ENCODE peak calls at places on chromosomes 12 and 14, in eight cellular contexts. Y is cardiac fibroblast; Q is Panc1; I is Peyer's patch; P is fibroblast of lung; T is psoas muscle; D is CD8-positive, alpha-beta T cell; G is mammary epithelial cell. U is an unnamed sample.

GRCh38 chr12:67854351-67854750 is 134.9 kb upstream of the IFNG-AS1 start:
- DNase-seq in Y (no peak), Q (no peak), I (no peak), P (no peak), T (no peak), D (no peak), G (no peak), U (no peak)

GRCh38 chr14:105059917-105060565 is 5.2 kb downstream of the GPR132 start:
- DNase-seq in Y (no peak), Q (no peak), I (no peak), P (no peak), T (no peak), D (no peak), G (no peak), U (no peak)

GRCh38 chr14:75724414-75725204 is 63.6 kb downstream of the TTLL5 start:
- DNase-seq in Y (no peak), Q (no peak), I (no peak), P (no peak), T (peak), D (no peak), G (no peak), U (peak)

GRCh38 chr12:77814361-77814760 is 16.3 kb upstream of the NAV3 start:
- DNase-seq in Y (no peak), Q (no peak), I (no peak), P (no peak), T (no peak), D (no peak), G (no peak), U (no peak)

GRCh38 chr12:3752096-3752709 is 706 bp downstream of the CRACR2A start:
- DNase-seq in Y (peak), Q (no peak), I (peak), P (peak), T (peak), D (peak), G (no peak), U (peak)

GRCh38 chr12:110906088-110906487 is 14.3 kb downstream of the MYL2 start:
- DNase-seq in Y (no peak), Q (no peak), I (no peak), P (no peak), T (no peak), D (no peak), G (no peak), U (no peak)

GRCh38 chr14:33617154-33617553 is 333.7 kb downstream of the EGLN3 start:
- DNase-seq in Y (peak), Q (no peak), I (no peak), P (peak), T (no peak), D (no peak), G (peak), U (peak)

GRCh38 chr14:71358209-71358931 is 451.1 kb downstream of the PCNX1 start:
- DNase-seq in Y (no peak), Q (no peak), I (no peak), P (peak), T (no peak), D (no peak), G (no peak), U (no peak)

GRCh38 chr12:111322336-111323250 is 46.3 kb downstream of the PHETA1 start:
- DNase-seq in Y (peak), Q (no peak), I (no peak), P (no peak), T (peak), D (no peak), G (no peak), U (no peak)

GRCh38 chr12:24198936-24199644 is 249.6 kb upstream of the SOX5 start:
- DNase-seq in Y (no peak), Q (no peak), I (no peak), P (no peak), T (no peak), D (no peak), G (no peak), U (peak)

GRCh38 chr12:130481392-130481879 is 143.7 kb downstream of the PIWIL1 start:
- DNase-seq in Y (no peak), Q (no peak), I (no peak), P (no peak), T (no peak), D (no peak), G (no peak), U (no peak)

GRCh38 chr14:102922490-102923200 is at the start of gene AMN:
- DNase-seq in Y (peak), Q (no peak), I (peak), P (no peak), T (no peak), D (no peak), G (no peak), U (no peak)

GRCh38 chr14:91515979-91516378 is 5.9 kb upstream of the PPP4R3A start:
- DNase-seq in Y (no peak), Q (no peak), I (no peak), P (no peak), T (no peak), D (no peak), G (no peak), U (no peak)

GRCh38 chr12:6735448-6736191 is 11.8 kb downstream of the COPS7A start:
- DNase-seq in Y (peak), Q (peak), I (peak), P (peak), T (peak), D (peak), G (peak), U (peak)

GRCh38 chr14:82755923-82756322 is 1222.3 kb upstream of the SEL1L start:
- DNase-seq in Y (no peak), Q (no peak), I (no peak), P (peak), T (no peak), D (no peak), G (no peak), U (no peak)

GRCh38 chr12:54321363-54321762 is 3.6 kb upstream of the COPZ1 start:
- DNase-seq in Y (no peak), Q (no peak), I (no peak), P (no peak), T (no peak), D (no peak), G (no peak), U (no peak)

GRCh38 chr12:3000548-3001275 is 41.5 kb downstream of the TEAD4 start:
- DNase-seq in Y (no peak), Q (no peak), I (no peak), P (no peak), T (no peak), D (no peak), G (no peak), U (no peak)

GRCh38 chr14:50971122-50971781 is 27.0 kb upstream of the PYGL start:
- DNase-seq in Y (no peak), Q (no peak), I (no peak), P (no peak), T (no peak), D (no peak), G (no peak), U (no peak)

GRCh38 chr12:70091021-70091521 is 152.2 kb upstream of the CNOT2 start:
- DNase-seq in Y (no peak), Q (no peak), I (no peak), P (no peak), T (no peak), D (no peak), G (no peak), U (no peak)

GRCh38 chr12:7872565-7873304 is at the start of gene SLC2A14:
- DNase-seq in Y (no peak), Q (no peak), I (no peak), P (no peak), T (no peak), D (no peak), G (no peak), U (no peak)

GRCh38 chr14:100840751-100841444 is 15.0 kb downstream of the MEG3 start:
- DNase-seq in Y (no peak), Q (no peak), I (no peak), P (no peak), T (no peak), D (no peak), G (no peak), U (no peak)

GRCh38 chr12:104600790-104601739 is 144.3 kb downstream of the CHST11 start:
- DNase-seq in Y (peak), Q (no peak), I (no peak), P (peak), T (no peak), D (no peak), G (no peak), U (peak)

GRCh38 chr12:98821232-98821631 is 176.1 kb downstream of the APAF1 start:
- DNase-seq in Y (no peak), Q (no peak), I (no peak), P (no peak), T (no peak), D (no peak), G (no peak), U (no peak)

GRCh38 chr14:78157855-78158436 is 12.2 kb upstream of the NRXN3 start:
- DNase-seq in Y (peak), Q (no peak), I (no peak), P (no peak), T (no peak), D (no peak), G (no peak), U (peak)

GRCh38 chr12:67039995-67040860 is 228.9 kb upstream of the CAND1 start:
- DNase-seq in Y (no peak), Q (no peak), I (no peak), P (no peak), T (no peak), D (no peak), G (no peak), U (no peak)

GRCh38 chr14:101402936-101403660 is 158.2 kb upstream of the DIO3 start:
- DNase-seq in Y (peak), Q (no peak), I (no peak), P (peak), T (no peak), D (no peak), G (no peak), U (peak)

GRCh38 chr12:1912580-1913376 is 5.7 kb downstream of the CACNA2D4 start:
- DNase-seq in Y (no peak), Q (no peak), I (no peak), P (no peak), T (no peak), D (no peak), G (no peak), U (no peak)

GRCh38 chr14:80996049-80996901 is 40.9 kb downstream of the TSHR start:
- DNase-seq in Y (peak), Q (peak), I (peak), P (peak), T (no peak), D (peak), G (peak), U (peak)

GRCh38 chr14:89473979-89474378 is 56.9 kb upstream of the FOXN3 start:
- DNase-seq in Y (no peak), Q (no peak), I (no peak), P (peak), T (no peak), D (no peak), G (no peak), U (peak)

GRCh38 chr14:67435603-67436002 is 23.6 kb upstream of the PLEK2 start:
- DNase-seq in Y (no peak), Q (no peak), I (no peak), P (no peak), T (no peak), D (no peak), G (no peak), U (no peak)

GRCh38 chr12:41521872-41522379 is 333.8 kb downstream of the PDZRN4 start:
- DNase-seq in Y (peak), Q (peak), I (no peak), P (peak), T (no peak), D (no peak), G (peak), U (peak)

GRCh38 chr12:104750061-104750460 is 208.0 kb downstream of the SLC41A2 start:
- DNase-seq in Y (peak), Q (no peak), I (peak), P (peak), T (no peak), D (no peak), G (no peak), U (peak)

GRCh38 chr14:94179244-94179643 is 5.1 kb downstream of the PPP4R4 start:
- DNase-seq in Y (no peak), Q (no peak), I (no peak), P (no peak), T (no peak), D (no peak), G (no peak), U (no peak)

GRCh38 chr12:78192979-78193378 is 362.3 kb downstream of the NAV3 start:
- DNase-seq in Y (peak), Q (no peak), I (no peak), P (peak), T (no peak), D (no peak), G (no peak), U (peak)

DNA sequence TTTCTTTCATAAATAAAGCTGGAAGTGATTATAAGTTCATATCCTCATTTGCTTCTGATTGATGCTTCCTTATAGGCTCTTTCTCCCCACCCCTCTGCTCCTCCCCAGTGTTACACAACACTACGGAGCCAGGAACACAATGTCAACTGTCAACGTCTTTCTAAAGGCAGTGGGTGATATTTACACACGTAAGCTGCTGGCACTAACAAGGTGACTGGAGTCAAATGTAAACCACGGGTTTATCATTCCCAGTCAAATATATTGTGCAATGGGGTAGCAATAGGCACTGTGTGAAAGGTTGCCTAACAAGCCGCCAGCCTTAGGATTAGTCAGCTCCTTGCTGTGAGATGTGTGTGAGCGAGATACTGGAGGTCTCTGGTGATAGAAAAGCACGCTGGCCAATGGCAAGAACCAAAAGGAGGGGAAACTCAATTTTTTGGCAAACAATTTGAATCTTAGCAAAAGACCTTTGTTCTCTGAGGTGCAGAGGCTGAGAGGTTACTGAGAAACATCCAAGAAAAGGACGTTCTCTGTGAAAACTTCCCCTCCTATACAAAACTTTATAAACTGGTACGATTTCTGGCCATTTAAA is 22.1 kb upstream of the HECTD1 start:
- DNase-seq in Y (peak), Q (peak), I (peak), P (peak), T (peak), D (no peak), G (peak), U (peak)
- H3K4me3 ChIP-seq in Y (no peak), Q (peak), I (no peak), P (no peak), T (peak), D (no peak), G (no peak), U (peak)

DNA sequence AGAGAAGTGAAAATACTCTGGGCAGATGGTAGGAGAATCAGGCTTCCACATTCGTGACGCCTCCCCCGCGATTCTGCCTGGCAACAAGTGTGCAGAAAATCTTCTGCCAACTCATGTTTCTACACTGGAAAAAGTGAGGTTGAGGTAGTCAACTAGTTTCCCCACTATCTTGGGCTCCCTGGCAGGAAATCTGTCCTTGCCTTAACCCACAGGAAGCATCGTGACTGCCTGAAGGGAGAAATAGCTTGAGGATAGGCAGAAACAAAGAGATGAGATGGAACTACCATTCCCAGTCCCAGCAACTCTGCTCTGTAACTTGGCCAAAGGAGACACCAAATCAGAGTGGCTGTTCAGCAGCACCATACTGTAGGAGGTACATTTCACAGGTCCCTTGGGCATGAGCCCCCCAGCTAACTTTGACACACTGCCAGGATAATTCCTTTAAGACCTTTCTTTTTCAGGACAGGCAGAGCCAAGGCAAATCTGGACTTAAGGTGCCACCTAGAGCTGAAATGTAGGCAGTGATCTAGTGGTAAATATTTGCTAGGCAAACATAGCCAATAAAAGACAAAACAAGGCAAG is 205.0 kb downstream of the PTPRO start:
- DNase-seq in Y (peak), Q (no peak), I (no peak), P (peak), T (peak), D (no peak), G (peak), U (no peak)
- TF ChIP-seq CTCF in Y (peak), Q (peak), I (no peak), P (peak), T (no peak), D (no peak), G (peak), U (peak)

DNA sequence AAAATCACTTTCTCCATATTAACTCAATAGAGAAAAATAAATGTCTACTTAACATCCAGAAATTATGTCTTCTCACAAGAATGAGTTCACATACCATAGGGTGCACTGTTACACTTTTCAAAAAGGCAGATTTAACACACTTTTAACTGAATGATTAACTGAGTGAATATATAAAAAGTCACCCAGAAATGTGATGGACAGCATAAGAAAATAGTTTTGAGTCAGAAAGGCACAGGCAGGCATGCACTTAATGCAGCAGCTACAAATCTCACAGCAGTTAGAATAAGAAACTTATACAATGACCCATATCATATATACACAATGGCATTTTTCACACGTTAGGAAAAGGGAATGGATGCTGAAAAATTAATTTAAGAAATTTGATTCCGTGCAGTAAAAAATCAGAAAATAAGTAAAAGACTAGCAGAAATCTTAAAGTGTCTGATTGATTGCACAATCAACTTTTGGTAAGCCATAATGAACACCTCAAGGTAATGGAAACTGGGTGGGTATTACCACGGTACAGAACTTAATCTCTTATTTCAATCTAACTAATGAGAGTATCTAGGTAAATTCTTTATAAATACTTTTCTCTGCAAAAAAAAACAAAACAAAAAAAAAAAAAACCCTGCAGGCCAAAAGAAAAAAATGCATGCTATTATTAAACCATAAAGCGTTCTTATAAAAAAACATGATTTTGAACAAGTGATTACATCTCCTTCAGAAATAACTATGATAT is 3.5 kb downstream of the MED13L start:
- DNase-seq in Y (no peak), Q (no peak), I (no peak), P (no peak), T (no peak), D (no peak), G (peak), U (no peak)
- H3K4me3 ChIP-seq in Y (no peak), Q (peak), I (no peak), P (peak), T (peak), D (no peak), G (peak), U (peak)

GRCh38 chr12:32302218-32302826 is 97.0 kb upstream of the FGD4 start:
- DNase-seq in Y (peak), Q (peak), I (peak), P (peak), T (no peak), D (no peak), G (peak), U (peak)
- TF ChIP-seq CTCF in Y (peak), Q (peak), I (peak), P (peak), T (peak), D (peak), G (peak), U (peak)

DNA sequence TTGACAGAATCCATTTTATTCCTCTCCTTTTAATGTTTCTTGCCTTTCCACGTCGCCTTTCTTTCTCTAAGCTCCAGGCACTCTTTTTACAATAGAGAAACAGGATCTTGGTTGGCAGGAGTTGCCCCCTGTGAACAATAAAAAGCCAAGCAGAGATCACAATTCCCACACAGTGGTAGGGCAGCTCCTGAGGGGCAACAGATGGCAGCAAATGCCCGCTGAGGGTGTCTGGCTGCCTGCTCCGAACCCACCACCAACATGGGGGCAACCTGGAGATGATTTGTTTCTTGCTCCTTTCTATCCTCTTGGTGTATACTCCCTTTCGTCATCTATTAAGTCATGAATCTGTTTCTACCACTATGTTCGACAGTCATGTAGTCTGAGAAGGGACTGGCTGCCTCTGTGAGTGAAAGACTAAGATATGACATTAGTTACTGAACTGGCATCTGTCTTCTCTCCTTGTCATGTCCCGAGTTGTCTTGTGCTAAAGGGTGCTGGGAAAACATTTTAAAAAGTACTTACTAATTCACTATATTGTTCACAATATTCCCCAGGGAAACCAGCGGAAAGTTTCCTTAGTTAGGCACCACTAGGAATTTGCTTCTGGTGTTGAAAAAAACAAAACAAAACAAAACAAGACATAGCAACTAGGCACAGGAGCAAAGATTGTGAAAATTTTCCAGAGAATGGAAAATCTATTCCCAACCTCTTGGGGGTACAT is 170.1 kb downstream of the STXBP6 start:
- DNase-seq in Y (peak), Q (no peak), I (no peak), P (no peak), T (no peak), D (no peak), G (no peak), U (peak)
- H3K4me3 ChIP-seq in Y (no peak), Q (no peak), I (no peak), P (no peak), T (no peak), D (no peak), G (no peak), U (no peak)

U was measured in fibroblast of villous mesenchyme.